ENCODE peak calls at places on chromosome 12, in five cellular contexts. I, M, O, L and H are unnamed samples.

GRCh38 chr12:22640851-22641250 is 15.9 kb downstream of the ETNK1 start:
- DNase-seq in I (no peak), M (no peak), O (no peak), L (no peak), H (no peak)

GRCh38 chr12:42216737-42217136 is 21.3 kb downstream of the YAF2 start:
- DNase-seq in I (no peak), M (no peak), O (no peak), L (no peak), H (no peak)

GRCh38 chr12:31959701-31960391 is 631 bp downstream of the RESF1 start:
- DNase-seq in I (peak), M (peak), O (peak), L (peak), H (peak)

GRCh38 chr12:66896797-66897196 is 217.9 kb upstream of the GRIP1 start:
- DNase-seq in I (no peak), M (no peak), O (no peak), L (no peak), H (no peak)

GRCh38 chr12:128814411-128815261 is 9.1 kb downstream of the SLC15A4 start:
- DNase-seq in I (no peak), M (no peak), O (no peak), L (no peak), H (no peak)

GRCh38 chr12:105414088-105414487 is 83.6 kb downstream of the C12orf75 start:
- DNase-seq in I (no peak), M (no peak), O (no peak), L (no peak), H (no peak)

GRCh38 chr12:33588725-33589405 is 149.2 kb upstream of the SYT10 start:
- DNase-seq in I (no peak), M (no peak), O (no peak), L (no peak), H (peak)

GRCh38 chr12:125145196-125145595 is 80.0 kb downstream of the AACS start:
- DNase-seq in I (no peak), M (no peak), O (no peak), L (no peak), H (no peak)

GRCh38 chr12:94644622-94645021 is 5.7 kb downstream of the TMCC3 start:
- DNase-seq in I (no peak), M (peak), O (no peak), L (peak), H (peak)

GRCh38 chr12:124543052-124543590 is 24.3 kb downstream of the NCOR2 start:
- DNase-seq in I (peak), M (no peak), O (no peak), L (no peak), H (no peak)

GRCh38 chr12:117596968-117597367 is 235.5 kb upstream of the NOS1 start:
- DNase-seq in I (no peak), M (no peak), O (no peak), L (no peak), H (no peak)

GRCh38 chr12:66964629-66965028 is 285.8 kb upstream of the GRIP1 start:
- DNase-seq in I (no peak), M (no peak), O (no peak), L (no peak), H (no peak)

GRCh38 chr12:71085575-71085974 is 72.2 kb downstream of the TSPAN8 start:
- DNase-seq in I (no peak), M (no peak), O (no peak), L (no peak), H (no peak)

GRCh38 chr12:118404876-118405521 is 28.6 kb downstream of the SUDS3 start:
- DNase-seq in I (peak), M (peak), O (peak), L (peak), H (peak)

GRCh38 chr12:47822386-47822785 is 2.7 kb upstream of the HDAC7 start:
- DNase-seq in I (no peak), M (no peak), O (no peak), L (no peak), H (no peak)

GRCh38 chr12:89619764-89620163 is 88.9 kb downstream of the ATP2B1 start:
- DNase-seq in I (no peak), M (no peak), O (no peak), L (no peak), H (no peak)

GRCh38 chr12:123907726-123908476 is 64.7 kb downstream of the CCDC92 start:
- DNase-seq in I (no peak), M (no peak), O (no peak), L (no peak), H (peak)

GRCh38 chr12:32901553-32901952 is 5.0 kb upstream of the PKP2 start:
- DNase-seq in I (no peak), M (no peak), O (peak), L (no peak), H (no peak)

GRCh38 chr12:28145211-28145610 is 45.0 kb upstream of the CCDC91 start:
- DNase-seq in I (no peak), M (peak), O (no peak), L (no peak), H (no peak)

GRCh38 chr12:16603265-16603915 is 2.6 kb downstream of the LMO3 start:
- DNase-seq in I (no peak), M (no peak), O (no peak), L (no peak), H (no peak)

GRCh38 chr12:4274396-4274959 is 916 bp downstream of the CCND2 start:
- DNase-seq in I (no peak), M (no peak), O (no peak), L (no peak), H (peak)

GRCh38 chr12:110200124-110200417 is 75.9 kb downstream of the IFT81 start:
- DNase-seq in I (no peak), M (no peak), O (peak), L (no peak), H (no peak)

GRCh38 chr12:111434049-111434448 is 28.3 kb downstream of the SH2B3 start:
- DNase-seq in I (no peak), M (no peak), O (no peak), L (no peak), H (no peak)

GRCh38 chr12:117125275-117125613 is 26.0 kb upstream of the TESC start:
- DNase-seq in I (no peak), M (no peak), O (no peak), L (no peak), H (no peak)

GRCh38 chr12:108442077-108442476 is 73.0 kb upstream of the FICD start:
- DNase-seq in I (no peak), M (no peak), O (no peak), L (no peak), H (no peak)

GRCh38 chr12:2311001-2311778 is 258.4 kb downstream of the CACNA1C start:
- DNase-seq in I (no peak), M (no peak), O (no peak), L (no peak), H (no peak)

GRCh38 chr12:8913702-8914032 is 642 bp upstream of the PHC1 start:
- DNase-seq in I (no peak), M (no peak), O (no peak), L (no peak), H (peak)

GRCh38 chr12:29741342-29742241 is 42.1 kb downstream of the TMTC1 start:
- DNase-seq in I (no peak), M (peak), O (no peak), L (no peak), H (no peak)

GRCh38 chr12:86249856-86250255 is 6.3 kb downstream of the MGAT4C start:
- DNase-seq in I (no peak), M (no peak), O (no peak), L (no peak), H (no peak)

GRCh38 chr12:119128527-119128926 is 50.2 kb upstream of the HSPB8 start:
- DNase-seq in I (no peak), M (no peak), O (no peak), L (no peak), H (no peak)

GRCh38 chr12:118188690-118189371 is 52.9 kb downstream of the PEBP1 start:
- DNase-seq in I (no peak), M (peak), O (no peak), L (no peak), H (peak)

GRCh38 chr12:111170559-111170958 is 198.3 kb downstream of the PHETA1 start:
- DNase-seq in I (no peak), M (no peak), O (no peak), L (no peak), H (peak)

GRCh38 chr12:68042212-68042699 is 53.0 kb downstream of the IFNG-AS1 start:
- DNase-seq in I (no peak), M (no peak), O (peak), L (peak), H (peak)

GRCh38 chr12:47267571-47267970 is 187.8 kb upstream of the AMIGO2 start:
- DNase-seq in I (no peak), M (no peak), O (no peak), L (no peak), H (no peak)

GRCh38 chr12:25376392-25376791 is 125.7 kb upstream of the KRAS start:
- DNase-seq in I (no peak), M (no peak), O (no peak), L (no peak), H (peak)

GRCh38 chr12:25376985-25377384 is 126.3 kb upstream of the KRAS start:
- DNase-seq in I (no peak), M (no peak), O (no peak), L (no peak), H (no peak)

GRCh38 chr12:25372969-25373368 is 122.2 kb upstream of the KRAS start:
- DNase-seq in I (no peak), M (no peak), O (no peak), L (no peak), H (no peak)

GRCh38 chr12:25373396-25373795 is 122.7 kb upstream of the KRAS start:
- DNase-seq in I (no peak), M (no peak), O (no peak), L (no peak), H (no peak)

GRCh38 chr12:25377475-25378179 is 126.9 kb upstream of the KRAS start:
- DNase-seq in I (no peak), M (no peak), O (no peak), L (no peak), H (peak)
- TF ChIP-seq MYC in I (no peak), M (no peak), O (no peak), L (no peak), H (peak)

DNA sequence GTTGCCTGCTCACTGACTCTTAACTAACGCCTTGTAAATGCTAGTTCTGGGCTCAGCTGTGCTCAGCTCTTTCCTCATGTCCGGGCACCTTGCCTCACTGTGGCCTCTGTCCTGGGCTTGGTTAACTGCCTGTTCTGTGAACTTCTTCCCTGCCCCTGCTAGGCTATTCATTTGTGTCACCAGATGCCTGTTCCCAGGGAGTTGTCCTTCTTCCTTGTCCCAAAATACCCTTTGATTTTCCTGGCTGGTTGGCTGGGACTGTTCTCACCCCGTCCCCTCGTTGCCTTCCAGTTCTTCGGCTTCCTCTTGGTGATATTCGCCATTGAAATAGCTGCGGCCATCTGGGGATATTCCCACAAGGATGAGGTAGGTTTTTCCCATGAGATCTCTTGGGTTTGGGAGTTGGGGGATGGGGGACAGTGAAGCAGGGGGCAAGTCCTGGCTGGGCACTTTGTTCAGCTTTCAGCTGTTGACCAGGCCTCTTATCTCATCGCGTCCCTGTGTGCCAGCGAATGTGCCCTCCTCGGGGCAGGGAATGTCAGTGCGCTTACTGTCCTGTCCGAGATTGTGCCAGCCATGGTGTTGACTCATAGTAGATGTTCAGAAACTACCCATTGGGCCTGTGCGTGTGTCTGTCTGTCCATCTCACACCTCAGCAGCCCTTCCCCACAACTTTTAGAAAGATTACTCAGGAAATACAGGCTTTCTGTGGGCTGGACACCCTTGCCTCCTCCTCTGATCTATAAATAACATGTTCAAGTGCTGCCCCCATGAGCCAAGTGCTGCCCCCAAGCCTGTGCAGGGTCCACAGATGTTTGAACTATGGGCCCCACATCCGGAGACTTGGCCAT is 33.1 kb downstream of the CD9 start:
- DNase-seq in I (no peak), M (peak), O (no peak), L (no peak), H (peak)
- TF ChIP-seq POLR2A in I (no peak), M (no peak), O (no peak), L (no peak), H (no peak)

DNA sequence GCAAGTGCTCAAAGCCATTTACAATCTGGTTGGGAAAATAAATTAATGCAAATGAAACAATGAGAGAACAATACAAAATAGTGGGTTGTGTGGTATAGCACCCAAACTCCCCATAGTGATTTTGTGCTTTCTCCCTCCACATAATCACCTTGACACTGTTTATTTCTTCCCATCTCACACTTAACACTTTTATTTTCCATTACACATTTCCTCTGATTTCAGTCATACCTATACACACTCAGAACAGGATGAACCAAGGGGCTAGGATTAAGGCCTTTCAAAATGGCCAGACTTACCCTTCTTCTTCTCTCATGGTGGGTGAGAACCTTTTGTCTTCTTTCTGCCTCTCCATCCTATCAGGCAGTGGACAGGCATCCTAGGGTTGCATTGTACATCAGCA is 13.9 kb upstream of the PDE1B start:
- DNase-seq in I (no peak), M (no peak), O (no peak), L (no peak), H (no peak)
- TF ChIP-seq MYC in I (no peak), M (no peak), O (no peak), L (no peak), H (no peak)

GRCh38 chr12:56164345-56164729 is 6.2 kb downstream of the MYL6 start:
- DNase-seq in I (no peak), M (no peak), O (no peak), L (no peak), H (no peak)

GRCh38 chr12:56161677-56162351 is 3.7 kb downstream of the MYL6 start:
- DNase-seq in I (no peak), M (no peak), O (no peak), L (no peak), H (no peak)

GRCh38 chr12:56162468-56163290 is 4.5 kb downstream of the MYL6 start:
- DNase-seq in I (no peak), M (no peak), O (no peak), L (no peak), H (no peak)

GRCh38 chr12:56165369-56165768 is 7.2 kb downstream of the MYL6 start:
- DNase-seq in I (no peak), M (no peak), O (no peak), L (no peak), H (no peak)

GRCh38 chr12:56163533-56164344 is 5.6 kb downstream of the MYL6 start:
- DNase-seq in I (no peak), M (no peak), O (no peak), L (no peak), H (no peak)
- TF ChIP-seq POLR2A in I (no peak), M (peak), O (no peak), L (peak), H (no peak)

GRCh38 chr12:93379432-93380308 is 1.9 kb downstream of the NUDT4 start:
- DNase-seq in I (no peak), M (peak), O (no peak), L (no peak), H (peak)
- TF ChIP-seq MYC in I (no peak), M (no peak), O (no peak), L (no peak), H (no peak)

GRCh38 chr12:113142173-113142885 is 6.8 kb upstream of the RASAL1 start:
- DNase-seq in I (no peak), M (no peak), O (peak), L (no peak), H (peak)
- TF ChIP-seq POLR2A in I (no peak), M (no peak), O (no peak), L (no peak), H (no peak)

DNA sequence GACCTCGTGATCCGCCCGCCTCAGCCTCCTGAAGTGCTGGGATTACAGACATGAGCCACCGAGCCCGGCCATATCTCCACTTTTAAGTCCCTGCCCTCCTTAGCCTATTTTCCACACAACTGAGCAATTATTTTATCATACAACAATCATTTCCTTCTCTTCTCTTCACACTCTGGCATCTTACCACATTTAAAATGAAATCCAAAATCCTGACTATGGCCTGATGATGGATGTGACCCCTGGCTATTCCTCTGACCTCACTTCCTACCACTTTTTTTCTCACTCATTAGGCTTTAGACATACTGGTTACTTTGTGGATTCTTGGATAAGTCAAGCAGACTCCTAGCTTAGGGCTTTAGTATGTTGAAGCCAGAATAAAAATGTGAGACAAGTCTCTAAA is 21.9 kb upstream of the EID3 start:
- DNase-seq in I (no peak), M (no peak), O (no peak), L (no peak), H (no peak)
- TF ChIP-seq MYC in I (no peak), M (no peak), O (no peak), L (no peak), H (no peak)

DNA sequence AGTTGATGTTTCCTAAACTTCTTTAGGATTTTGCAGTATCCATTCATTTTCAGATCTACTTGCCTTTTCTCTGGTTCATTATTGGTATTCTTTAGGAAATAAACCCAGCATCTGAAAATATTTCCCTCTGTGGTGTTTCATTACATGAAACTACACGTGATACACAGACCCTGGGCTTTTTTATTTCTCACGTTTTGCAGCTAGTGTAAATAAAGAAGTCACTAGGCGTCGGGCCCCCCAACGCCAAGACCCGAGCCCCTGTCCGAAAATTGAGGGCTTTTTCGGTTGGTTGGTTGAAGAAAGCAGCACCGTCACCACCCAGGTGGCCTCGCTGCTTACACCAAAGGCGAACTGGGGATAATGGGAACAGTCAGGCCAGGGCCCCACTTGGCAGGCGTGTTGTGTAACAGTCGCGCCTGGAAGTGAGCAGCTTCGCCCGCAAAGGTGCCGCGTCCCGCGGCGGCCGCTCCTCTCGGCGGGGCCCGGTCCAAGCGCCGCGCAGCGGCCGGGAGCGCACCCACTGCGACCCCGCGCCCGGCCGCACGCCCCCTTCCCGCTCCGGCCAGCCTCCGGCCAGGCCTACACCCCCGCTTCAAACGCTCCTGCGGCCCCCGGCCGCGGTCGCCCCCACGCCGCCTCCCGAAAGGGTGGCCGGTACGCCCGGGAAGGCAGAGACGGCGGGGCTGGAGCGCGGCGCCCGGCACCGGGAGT is 1.2 kb downstream of the DUSP16 start:
- DNase-seq in I (no peak), M (no peak), O (peak), L (no peak), H (peak)
- TF ChIP-seq POLR2A in I (peak), M (no peak), O (peak), L (peak), H (no peak)

DNA sequence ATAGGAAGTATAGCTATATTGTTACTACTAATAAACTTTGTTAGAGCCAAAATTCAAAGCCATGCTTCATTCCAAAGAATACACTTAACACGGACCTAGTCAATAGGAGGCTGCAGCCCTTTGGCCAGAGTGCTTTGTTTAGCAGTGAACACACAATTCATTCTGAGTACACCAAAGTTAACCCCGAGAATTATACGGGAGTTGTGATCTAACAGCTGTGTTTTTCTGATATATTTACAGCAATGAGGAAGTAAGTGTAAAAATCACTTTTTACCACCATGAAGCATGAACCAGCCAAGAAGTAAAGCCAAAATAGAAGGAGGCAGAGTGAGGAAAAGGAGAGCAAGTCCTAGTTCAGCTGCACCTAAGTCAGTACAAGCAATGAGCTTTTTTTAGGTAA is 156.8 kb upstream of the PDE3A start:
- DNase-seq in I (no peak), M (no peak), O (no peak), L (no peak), H (no peak)
- TF ChIP-seq MYC in I (no peak), M (no peak), O (no peak), L (no peak), H (no peak)